ENCODE peak calls at places on chromosomes 12 and 14, in nine cellular contexts. S is fibroblast of the aortic adventitia, R is GM23248, E is left ventricle myocardium inferior, M is Peyer's patch, G is HFF-Myc, W is cardiac fibroblast, J is mesendoderm, I is tibial nerve. N is an unnamed sample.
A peak's percentile ranks its signal among the peaks of the same experiment; 100 is the strongest.

GRCh38 chr14:105067969-105068301 is 2.7 kb upstream of the GPR132 start:
- DNase-seq in S (no peak), R (no peak), E (no peak), M (no peak), G (no peak), W (no peak), J (no peak), I (no peak), N (no peak)

GRCh38 chr14:56008160-56008559 is 110.1 kb upstream of the PELI2 start:
- DNase-seq in S (no peak), R (no peak), E (no peak), M (no peak), G (no peak), W (no peak), J (no peak), I (no peak), N (no peak)

GRCh38 chr14:100305446-100306255 is 593 bp downstream of the SLC25A29 start:
- DNase-seq in S (no peak), R (peak; percentile 54), E (peak; percentile 33), M (peak; percentile 29), G (no peak), W (no peak), J (peak; percentile 42), I (no peak), N (no peak)

GRCh38 chr12:102484017-102484731 is 3.8 kb upstream of the IGF1 start:
- DNase-seq in S (peak; percentile 83), R (peak; percentile 81), E (peak; percentile 38), M (peak; percentile 52), G (peak; percentile 19), W (peak; percentile 72), J (peak; percentile 56), I (peak; percentile 63), N (peak; percentile 2)

GRCh38 chr14:91367173-91368171 is 50.1 kb downstream of the CCDC88C start:
- DNase-seq in S (no peak), R (no peak), E (no peak), M (peak; percentile 80), G (no peak), W (peak; percentile 26), J (peak; percentile 64), I (no peak), N (no peak)

GRCh38 chr12:111584959-111585358 is 14.2 kb downstream of the ATXN2 start:
- DNase-seq in S (no peak), R (peak; percentile 50), E (no peak), M (no peak), G (no peak), W (no peak), J (no peak), I (no peak), N (no peak)

GRCh38 chr12:12791756-12792346 is 6.4 kb downstream of the APOLD1 start:
- DNase-seq in S (peak; percentile 43), R (peak; percentile 48), E (peak; percentile 23), M (no peak), G (no peak), W (peak; percentile 40), J (no peak), I (no peak), N (no peak)

GRCh38 chr14:70045715-70046535 is 142.8 kb downstream of the SLC8A3 start:
- DNase-seq in S (peak; percentile 37), R (peak; percentile 63), E (peak; percentile 51), M (no peak), G (no peak), W (peak; percentile 70), J (peak; percentile 85), I (no peak), N (no peak)

GRCh38 chr12:127245009-127245408 is 1022.0 kb upstream of the TMEM132C start:
- DNase-seq in S (peak; percentile 48), R (peak; percentile 55), E (no peak), M (no peak), G (no peak), W (no peak), J (no peak), I (no peak), N (no peak)

GRCh38 chr14:74908861-74909341 is 14.2 kb downstream of the RPS6KL1 start:
- DNase-seq in S (no peak), R (no peak), E (no peak), M (no peak), G (no peak), W (no peak), J (no peak), I (no peak), N (no peak)

GRCh38 chr12:79686171-79686570 is 4.6 kb downstream of the PAWR start:
- DNase-seq in S (no peak), R (no peak), E (no peak), M (no peak), G (no peak), W (no peak), J (no peak), I (no peak), N (no peak)

GRCh38 chr14:67426161-67426560 is 14.2 kb upstream of the PLEK2 start:
- DNase-seq in S (no peak), R (no peak), E (no peak), M (no peak), G (no peak), W (no peak), J (no peak), I (no peak), N (no peak)

GRCh38 chr12:59004466-59004865 is 84.2 kb upstream of the LRIG3 start:
- DNase-seq in S (no peak), R (no peak), E (no peak), M (no peak), G (peak; percentile 27), W (no peak), J (no peak), I (no peak), N (no peak)

GRCh38 chr12:103807561-103808238 is 33.3 kb downstream of the NT5DC3 start:
- DNase-seq in S (no peak), R (no peak), E (no peak), M (no peak), G (no peak), W (no peak), J (no peak), I (no peak), N (no peak)

GRCh38 chr12:110846615-110847566 is at the start of gene CCDC63:
- DNase-seq in S (peak; percentile 16), R (peak; percentile 60), E (peak; percentile 66), M (peak; percentile 51), G (no peak), W (peak; percentile 56), J (peak; percentile 82), I (peak; percentile 29), N (peak; percentile 8)

GRCh38 chr12:76631741-76632140 is 72.2 kb upstream of the OSBPL8 start:
- DNase-seq in S (no peak), R (no peak), E (no peak), M (no peak), G (no peak), W (no peak), J (no peak), I (no peak), N (no peak)

GRCh38 chr12:76633415-76633814 is 73.8 kb upstream of the OSBPL8 start:
- DNase-seq in S (no peak), R (no peak), E (no peak), M (no peak), G (no peak), W (no peak), J (no peak), I (no peak), N (no peak)

GRCh38 chr12:76636141-76636692 is 76.6 kb upstream of the OSBPL8 start:
- DNase-seq in S (peak; percentile 16), R (no peak), E (no peak), M (no peak), G (no peak), W (peak; percentile 17), J (peak; percentile 87), I (no peak), N (no peak)

GRCh38 chr12:76637807-76638206 is 78.2 kb upstream of the OSBPL8 start:
- DNase-seq in S (peak; percentile 7), R (peak; percentile 70), E (no peak), M (no peak), G (no peak), W (no peak), J (no peak), I (no peak), N (no peak)

GRCh38 chr12:76634074-76634570 is 74.6 kb upstream of the OSBPL8 start:
- DNase-seq in S (no peak), R (no peak), E (no peak), M (no peak), G (no peak), W (no peak), J (peak; percentile 55), I (no peak), N (no peak)
- H3K4me3 ChIP-seq in S (no peak overlapping the region), R (no peak overlapping the region), E (no peak overlapping the region), M (no peak overlapping the region), G (no peak overlapping the region), W (no peak overlapping the region), J (no peak overlapping the region), I (no peak overlapping the region), N (no peak overlapping the region)

GRCh38 chr12:6925543-6926279 is 2.0 kb upstream of the ATN1 start:
- DNase-seq in S (peak; percentile 97), R (peak; percentile 92), E (peak; percentile 73), M (no peak), G (peak; percentile 87), W (peak; percentile 95), J (peak; percentile 96), I (peak; percentile 72), N (peak; percentile 68)
- H3K4me3 ChIP-seq in S (peak overlapping the region; percentile 72), R (peak overlapping the region; percentile 93), E (peak overlapping the region; percentile 92), M (peak overlapping the region; percentile 68), G (peak overlapping the region; percentile 91), W (peak overlapping the region; percentile 89), J (peak overlapping the region; percentile 32), I (peak overlapping the region; percentile 96), N (peak overlapping the region; percentile 39)

GRCh38 chr14:96257056-96257455 is 1.0 kb downstream of the BDKRB1 start:
- DNase-seq in S (no peak), R (no peak), E (no peak), M (no peak), G (no peak), W (no peak), J (no peak), I (no peak), N (no peak)
- H3K4me3 ChIP-seq in S (peak overlapping the region; percentile 61), R (peak overlapping the region; percentile 59), E (no peak overlapping the region), M (no peak overlapping the region), G (peak overlapping the region; percentile 38), W (no peak overlapping the region), J (no peak overlapping the region), I (no peak overlapping the region), N (peak overlapping the region; percentile 11)

GRCh38 chr12:57895337-57896138 is 45.8 kb upstream of the ATP23 start:
- DNase-seq in S (no peak), R (peak; percentile 51), E (no peak), M (no peak), G (no peak), W (no peak), J (no peak), I (no peak), N (no peak)
- H3K4me3 ChIP-seq in S (no peak overlapping the region), R (peak overlapping the region; percentile 65), E (peak overlapping the region; percentile 72), M (peak overlapping the region; percentile 75), G (no peak overlapping the region), W (no peak overlapping the region), J (no peak overlapping the region), I (peak overlapping the region; percentile 64), N (no peak overlapping the region)

N was measured in skeletal muscle cell.